ENCODE peak calls at places on chromosomes 16 and 17, in nine cellular contexts. One of them, this sample, is unnamed.

GRCh38 chr16:11405331-11406176 is 60.3 kb downstream of the RMI2 start:
- DNase-seq in activated T-helper 1 cell treated with Interleukin-2 at 50 U/mL for 16 hours: no peak
- DNase-seq in aorta: peak
- DNase-seq in NCI-H1105 treated with DMSO at 0.1 percent for 48 hours: no peak
- DNase-seq in NB4: peak
- DNase-seq in SHP77: peak
- DNase-seq in EH: peak
- DNase-seq in EL: peak
- DNase-seq in fibroblast of the conjunctiva: no peak
- DNase-seq in this sample: peak

GRCh38 chr17:66904760-66905637 is 59.5 kb upstream of the CACNG4 start:
- DNase-seq in aorta: peak
- DNase-seq in NCI-H1105 treated with DMSO at 0.1 percent for 48 hours: peak
- DNase-seq in fibroblast of the conjunctiva: no peak
- DNase-seq in EH: peak
- DNase-seq in activated T-helper 1 cell treated with Interleukin-2 at 50 U/mL for 16 hours: no peak
- DNase-seq in EL: peak
- DNase-seq in SHP77: peak
- DNase-seq in NB4: no peak
- DNase-seq in this sample: no peak

GRCh38 chr17:35912942-35913341 is 17.6 kb downstream of the RDM1 start:
- DNase-seq in NCI-H1105 treated with DMSO at 0.1 percent for 48 hours: no peak
- DNase-seq in fibroblast of the conjunctiva: no peak
- DNase-seq in EH: no peak
- DNase-seq in SHP77: no peak
- DNase-seq in activated T-helper 1 cell treated with Interleukin-2 at 50 U/mL for 16 hours: no peak
- DNase-seq in EL: no peak
- DNase-seq in NB4: no peak
- DNase-seq in aorta: no peak
- DNase-seq in this sample: no peak

GRCh38 chr16:67910162-67910561 is 17.1 kb downstream of the PSKH1 start:
- DNase-seq in NB4: no peak
- DNase-seq in EL: peak
- DNase-seq in activated T-helper 1 cell treated with Interleukin-2 at 50 U/mL for 16 hours: no peak
- DNase-seq in fibroblast of the conjunctiva: peak
- DNase-seq in aorta: no peak
- DNase-seq in EH: peak
- DNase-seq in SHP77: peak
- DNase-seq in NCI-H1105 treated with DMSO at 0.1 percent for 48 hours: no peak
- DNase-seq in this sample: no peak

GRCh38 chr16:73199214-73199613 is 151.3 kb upstream of the ZFHX3 start:
- DNase-seq in EL: no peak
- DNase-seq in SHP77: no peak
- DNase-seq in NB4: peak
- DNase-seq in NCI-H1105 treated with DMSO at 0.1 percent for 48 hours: no peak
- DNase-seq in fibroblast of the conjunctiva: no peak
- DNase-seq in EH: no peak
- DNase-seq in activated T-helper 1 cell treated with Interleukin-2 at 50 U/mL for 16 hours: no peak
- DNase-seq in aorta: no peak
- DNase-seq in this sample: no peak

GRCh38 chr17:44971776-44972483 is 3.8 kb upstream of the C1QL1 start:
- DNase-seq in fibroblast of the conjunctiva: no peak
- DNase-seq in EL: peak
- DNase-seq in aorta: no peak
- DNase-seq in activated T-helper 1 cell treated with Interleukin-2 at 50 U/mL for 16 hours: no peak
- DNase-seq in NCI-H1105 treated with DMSO at 0.1 percent for 48 hours: no peak
- DNase-seq in NB4: no peak
- DNase-seq in SHP77: no peak
- DNase-seq in EH: peak
- DNase-seq in this sample: no peak

GRCh38 chr17:18181358-18181757 is 2.3 kb upstream of the ALKBH5 start:
- DNase-seq in NCI-H1105 treated with DMSO at 0.1 percent for 48 hours: no peak
- DNase-seq in SHP77: no peak
- DNase-seq in EH: no peak
- DNase-seq in aorta: no peak
- DNase-seq in EL: no peak
- DNase-seq in activated T-helper 1 cell treated with Interleukin-2 at 50 U/mL for 16 hours: no peak
- DNase-seq in NB4: no peak
- DNase-seq in fibroblast of the conjunctiva: no peak
- DNase-seq in this sample: no peak

GRCh38 chr16:67447508-67448076 is 16.7 kb downstream of the HSD11B2 start:
- DNase-seq in fibroblast of the conjunctiva: peak
- DNase-seq in NB4: peak
- DNase-seq in SHP77: peak
- DNase-seq in EL: peak
- DNase-seq in NCI-H1105 treated with DMSO at 0.1 percent for 48 hours: no peak
- DNase-seq in activated T-helper 1 cell treated with Interleukin-2 at 50 U/mL for 16 hours: peak
- DNase-seq in EH: peak
- DNase-seq in aorta: no peak
- DNase-seq in this sample: peak

GRCh38 chr16:56277040-56277439 is 85.8 kb downstream of the GNAO1 start:
- DNase-seq in aorta: no peak
- DNase-seq in EL: no peak
- DNase-seq in SHP77: no peak
- DNase-seq in activated T-helper 1 cell treated with Interleukin-2 at 50 U/mL for 16 hours: no peak
- DNase-seq in NB4: no peak
- DNase-seq in EH: peak
- DNase-seq in fibroblast of the conjunctiva: no peak
- DNase-seq in NCI-H1105 treated with DMSO at 0.1 percent for 48 hours: no peak
- DNase-seq in this sample: no peak

GRCh38 chr17:56756536-56756935 is 77.2 kb downstream of the C17orf67 start:
- DNase-seq in EL: peak
- DNase-seq in fibroblast of the conjunctiva: peak
- DNase-seq in SHP77: no peak
- DNase-seq in aorta: no peak
- DNase-seq in NCI-H1105 treated with DMSO at 0.1 percent for 48 hours: no peak
- DNase-seq in NB4: peak
- DNase-seq in EH: peak
- DNase-seq in activated T-helper 1 cell treated with Interleukin-2 at 50 U/mL for 16 hours: no peak
- DNase-seq in this sample: no peak

GRCh38 chr16:1808691-1809090 is 15.2 kb upstream of the IGFALS start:
- DNase-seq in activated T-helper 1 cell treated with Interleukin-2 at 50 U/mL for 16 hours: no peak
- DNase-seq in SHP77: no peak
- DNase-seq in EL: no peak
- DNase-seq in aorta: no peak
- DNase-seq in NB4: no peak
- DNase-seq in EH: no peak
- DNase-seq in NCI-H1105 treated with DMSO at 0.1 percent for 48 hours: no peak
- DNase-seq in fibroblast of the conjunctiva: no peak
- DNase-seq in this sample: no peak

GRCh38 chr17:7208027-7208571 is 11.5 kb downstream of the DLG4 start:
- DNase-seq in aorta: no peak
- DNase-seq in NB4: no peak
- DNase-seq in activated T-helper 1 cell treated with Interleukin-2 at 50 U/mL for 16 hours: no peak
- DNase-seq in EH: no peak
- DNase-seq in fibroblast of the conjunctiva: no peak
- DNase-seq in EL: no peak
- DNase-seq in NCI-H1105 treated with DMSO at 0.1 percent for 48 hours: no peak
- DNase-seq in SHP77: no peak
- DNase-seq in this sample: no peak

GRCh38 chr17:82107341-82107860 is 9.4 kb upstream of the FASN start:
- DNase-seq in NB4: peak
- DNase-seq in aorta: peak
- DNase-seq in SHP77: peak
- DNase-seq in fibroblast of the conjunctiva: no peak
- DNase-seq in EL: no peak
- DNase-seq in EH: no peak
- DNase-seq in activated T-helper 1 cell treated with Interleukin-2 at 50 U/mL for 16 hours: no peak
- DNase-seq in NCI-H1105 treated with DMSO at 0.1 percent for 48 hours: no peak
- DNase-seq in this sample: no peak

GRCh38 chr16:29925173-29925804 is 737 bp downstream of the KCTD13 start:
- DNase-seq in NCI-H1105 treated with DMSO at 0.1 percent for 48 hours: no peak
- DNase-seq in fibroblast of the conjunctiva: no peak
- DNase-seq in EL: peak
- DNase-seq in EH: peak
- DNase-seq in activated T-helper 1 cell treated with Interleukin-2 at 50 U/mL for 16 hours: no peak
- DNase-seq in SHP77: no peak
- DNase-seq in aorta: no peak
- DNase-seq in NB4: peak
- DNase-seq in this sample: no peak

GRCh38 chr16:1153480-1154160 is 714 bp downstream of the CACNA1H start:
- DNase-seq in fibroblast of the conjunctiva: no peak
- DNase-seq in aorta: no peak
- DNase-seq in SHP77: no peak
- DNase-seq in NB4: no peak
- DNase-seq in EL: no peak
- DNase-seq in EH: no peak
- DNase-seq in NCI-H1105 treated with DMSO at 0.1 percent for 48 hours: no peak
- DNase-seq in activated T-helper 1 cell treated with Interleukin-2 at 50 U/mL for 16 hours: no peak
- DNase-seq in this sample: no peak

GRCh38 chr17:38415250-38416194 is 12.7 kb upstream of the ARHGAP23 start:
- DNase-seq in activated T-helper 1 cell treated with Interleukin-2 at 50 U/mL for 16 hours: no peak
- DNase-seq in NB4: peak
- DNase-seq in EH: peak
- DNase-seq in NCI-H1105 treated with DMSO at 0.1 percent for 48 hours: peak
- DNase-seq in EL: peak
- DNase-seq in aorta: no peak
- DNase-seq in SHP77: peak
- DNase-seq in fibroblast of the conjunctiva: peak
- DNase-seq in this sample: no peak

GRCh38 chr17:66652840-66653507 is 181.9 kb upstream of the CACNG5 start:
- DNase-seq in EL: peak
- DNase-seq in aorta: no peak
- DNase-seq in SHP77: no peak
- DNase-seq in activated T-helper 1 cell treated with Interleukin-2 at 50 U/mL for 16 hours: no peak
- DNase-seq in fibroblast of the conjunctiva: no peak
- DNase-seq in NB4: no peak
- DNase-seq in NCI-H1105 treated with DMSO at 0.1 percent for 48 hours: no peak
- DNase-seq in EH: peak
- DNase-seq in this sample: no peak

GRCh38 chr17:75019710-75020109 is 7.2 kb downstream of the MRPL58 start:
- DNase-seq in fibroblast of the conjunctiva: no peak
- DNase-seq in NCI-H1105 treated with DMSO at 0.1 percent for 48 hours: no peak
- DNase-seq in activated T-helper 1 cell treated with Interleukin-2 at 50 U/mL for 16 hours: no peak
- DNase-seq in NB4: no peak
- DNase-seq in EH: no peak
- DNase-seq in aorta: no peak
- DNase-seq in EL: no peak
- DNase-seq in SHP77: no peak
- DNase-seq in this sample: no peak

GRCh38 chr16:24915576-24915975 is 69.8 kb downstream of the SLC5A11 start:
- DNase-seq in activated T-helper 1 cell treated with Interleukin-2 at 50 U/mL for 16 hours: no peak
- DNase-seq in NB4: no peak
- DNase-seq in NCI-H1105 treated with DMSO at 0.1 percent for 48 hours: no peak
- DNase-seq in SHP77: no peak
- DNase-seq in fibroblast of the conjunctiva: no peak
- DNase-seq in aorta: no peak
- DNase-seq in EL: no peak
- DNase-seq in EH: no peak
- DNase-seq in this sample: no peak

GRCh38 chr17:28737770-28738679 is 5.8 kb upstream of the TRAF4 start:
- DNase-seq in activated T-helper 1 cell treated with Interleukin-2 at 50 U/mL for 16 hours: no peak
- DNase-seq in aorta: no peak
- DNase-seq in NB4: no peak
- DNase-seq in NCI-H1105 treated with DMSO at 0.1 percent for 48 hours: no peak
- DNase-seq in EH: no peak
- DNase-seq in EL: no peak
- DNase-seq in fibroblast of the conjunctiva: no peak
- DNase-seq in SHP77: no peak
- DNase-seq in this sample: no peak

GRCh38 chr16:73210686-73211085 is 162.8 kb upstream of the ZFHX3 start:
- DNase-seq in NCI-H1105 treated with DMSO at 0.1 percent for 48 hours: no peak
- DNase-seq in aorta: no peak
- DNase-seq in activated T-helper 1 cell treated with Interleukin-2 at 50 U/mL for 16 hours: no peak
- DNase-seq in EL: no peak
- DNase-seq in SHP77: no peak
- DNase-seq in NB4: peak
- DNase-seq in EH: no peak
- DNase-seq in fibroblast of the conjunctiva: no peak
- DNase-seq in this sample: no peak

GRCh38 chr17:77107506-77108433 is 33.0 kb upstream of the SEC14L1 start:
- DNase-seq in activated T-helper 1 cell treated with Interleukin-2 at 50 U/mL for 16 hours: no peak
- DNase-seq in aorta: no peak
- DNase-seq in EL: peak
- DNase-seq in fibroblast of the conjunctiva: no peak
- DNase-seq in EH: peak
- DNase-seq in NCI-H1105 treated with DMSO at 0.1 percent for 48 hours: no peak
- DNase-seq in SHP77: no peak
- DNase-seq in NB4: no peak
- DNase-seq in this sample: peak

GRCh38 chr16:88503374-88503770 is 50.3 kb downstream of the ZFPM1 start:
- DNase-seq in NCI-H1105 treated with DMSO at 0.1 percent for 48 hours: no peak
- DNase-seq in aorta: no peak
- DNase-seq in EH: peak
- DNase-seq in SHP77: no peak
- DNase-seq in fibroblast of the conjunctiva: no peak
- DNase-seq in NB4: no peak
- DNase-seq in activated T-helper 1 cell treated with Interleukin-2 at 50 U/mL for 16 hours: no peak
- DNase-seq in EL: no peak
- DNase-seq in this sample: peak

GRCh38 chr17:48153711-48154642 is 46.4 kb downstream of the SNX11 start:
- DNase-seq in activated T-helper 1 cell treated with Interleukin-2 at 50 U/mL for 16 hours: no peak
- DNase-seq in SHP77: peak
- DNase-seq in NCI-H1105 treated with DMSO at 0.1 percent for 48 hours: peak
- DNase-seq in EH: peak
- DNase-seq in aorta: no peak
- DNase-seq in fibroblast of the conjunctiva: peak
- DNase-seq in NB4: peak
- DNase-seq in EL: peak
- DNase-seq in this sample: peak

GRCh38 chr17:43626066-43626465 is 35.7 kb downstream of the MEOX1 start:
- DNase-seq in EH: no peak
- DNase-seq in NCI-H1105 treated with DMSO at 0.1 percent for 48 hours: no peak
- DNase-seq in aorta: no peak
- DNase-seq in EL: no peak
- DNase-seq in fibroblast of the conjunctiva: no peak
- DNase-seq in activated T-helper 1 cell treated with Interleukin-2 at 50 U/mL for 16 hours: no peak
- DNase-seq in NB4: no peak
- DNase-seq in SHP77: no peak
- DNase-seq in this sample: no peak

GRCh38 chr16:65070831-65071230 is 51.0 kb downstream of the CDH11 start:
- DNase-seq in SHP77: peak
- DNase-seq in EH: peak
- DNase-seq in NB4: peak
- DNase-seq in activated T-helper 1 cell treated with Interleukin-2 at 50 U/mL for 16 hours: no peak
- DNase-seq in aorta: peak
- DNase-seq in EL: peak
- DNase-seq in NCI-H1105 treated with DMSO at 0.1 percent for 48 hours: no peak
- DNase-seq in fibroblast of the conjunctiva: peak
- DNase-seq in this sample: peak

GRCh38 chr16:10965440-10966039 is 21.2 kb downstream of the CLEC16A start:
- DNase-seq in EL: no peak
- DNase-seq in activated T-helper 1 cell treated with Interleukin-2 at 50 U/mL for 16 hours: no peak
- DNase-seq in fibroblast of the conjunctiva: no peak
- DNase-seq in EH: no peak
- DNase-seq in NCI-H1105 treated with DMSO at 0.1 percent for 48 hours: no peak
- DNase-seq in SHP77: no peak
- DNase-seq in aorta: no peak
- DNase-seq in NB4: peak
- DNase-seq in this sample: no peak

GRCh38 chr17:57927048-57927723 is 28.0 kb downstream of the CUEDC1 start:
- DNase-seq in EH: peak
- DNase-seq in NB4: no peak
- DNase-seq in NCI-H1105 treated with DMSO at 0.1 percent for 48 hours: no peak
- DNase-seq in SHP77: peak
- DNase-seq in EL: peak
- DNase-seq in aorta: peak
- DNase-seq in fibroblast of the conjunctiva: peak
- DNase-seq in activated T-helper 1 cell treated with Interleukin-2 at 50 U/mL for 16 hours: no peak
- DNase-seq in this sample: no peak

GRCh38 chr17:32915108-32915700 is 12.7 kb upstream of the TMEM98 start:
- DNase-seq in SHP77: no peak
- DNase-seq in NCI-H1105 treated with DMSO at 0.1 percent for 48 hours: no peak
- DNase-seq in activated T-helper 1 cell treated with Interleukin-2 at 50 U/mL for 16 hours: no peak
- DNase-seq in EL: no peak
- DNase-seq in fibroblast of the conjunctiva: no peak
- DNase-seq in EH: no peak
- DNase-seq in NB4: no peak
- DNase-seq in aorta: no peak
- DNase-seq in this sample: no peak

GRCh38 chr17:16622540-16623277 is 30.9 kb downstream of the ZNF624 start:
- DNase-seq in NCI-H1105 treated with DMSO at 0.1 percent for 48 hours: no peak
- DNase-seq in aorta: no peak
- DNase-seq in fibroblast of the conjunctiva: no peak
- DNase-seq in NB4: no peak
- DNase-seq in activated T-helper 1 cell treated with Interleukin-2 at 50 U/mL for 16 hours: no peak
- DNase-seq in EH: no peak
- DNase-seq in SHP77: no peak
- DNase-seq in EL: no peak
- DNase-seq in this sample: no peak

GRCh38 chr17:81067331-81067730 is 32.4 kb downstream of the BAIAP2 start:
- DNase-seq in aorta: no peak
- DNase-seq in SHP77: no peak
- DNase-seq in activated T-helper 1 cell treated with Interleukin-2 at 50 U/mL for 16 hours: no peak
- DNase-seq in EH: no peak
- DNase-seq in fibroblast of the conjunctiva: no peak
- DNase-seq in NB4: peak
- DNase-seq in NCI-H1105 treated with DMSO at 0.1 percent for 48 hours: no peak
- DNase-seq in EL: no peak
- DNase-seq in this sample: no peak

This sample was measured in pancreas.